ENCODE peak calls at places on chromosomes 3 and 15, in five cellular contexts. H is psoas muscle; A is adrenal gland; S is CD8-positive, alpha-beta T cell; R is left ventricle myocardium inferior. L is an unnamed sample.

GRCh38 chr15:32849769-32850668 is 132.2 kb downstream of the GREM1 start:
- DNase-seq in H (no peak), A (no peak), S (no peak), R (no peak), L (no peak)

GRCh38 chr15:74398183-74398582 is 30.7 kb upstream of the CYP11A1 start:
- DNase-seq in H (no peak), A (no peak), S (no peak), R (no peak), L (no peak)

GRCh38 chr3:152683521-152683999 is 151.4 kb upstream of the P2RY1 start:
- DNase-seq in H (no peak), A (no peak), S (no peak), R (no peak), L (no peak)

GRCh38 chr3:15887261-15887660 is 89.5 kb upstream of the ANKRD28 start:
- DNase-seq in H (no peak), A (no peak), S (no peak), R (no peak), L (no peak)

GRCh38 chr3:106913111-106913698 is 464.0 kb upstream of the CCDC54 start:
- DNase-seq in H (no peak), A (no peak), S (no peak), R (no peak), L (no peak)

GRCh38 chr3:24025805-24026204 is 80.7 kb downstream of the NR1D2 start:
- DNase-seq in H (no peak), A (no peak), S (no peak), R (no peak), L (no peak)

GRCh38 chr3:83849331-83849730 is 1109.5 kb upstream of the CADM2 start:
- DNase-seq in H (no peak), A (no peak), S (no peak), R (no peak), L (no peak)

GRCh38 chr15:63203451-63204090 is 14.2 kb downstream of the RAB8B start:
- DNase-seq in H (no peak), A (peak; percentile 18), S (peak; percentile 57), R (no peak), L (no peak)

GRCh38 chr3:29757054-29757777 is 476.3 kb downstream of the RBMS3 start:
- DNase-seq in H (no peak), A (no peak), S (no peak), R (no peak), L (no peak)

GRCh38 chr3:16467368-16467767 is 46.1 kb downstream of the RFTN1 start:
- DNase-seq in H (no peak), A (no peak), S (no peak), R (no peak), L (no peak)

GRCh38 chr3:166263460-166263859 is 426.2 kb upstream of the BCHE start:
- DNase-seq in H (no peak), A (no peak), S (no peak), R (no peak), L (no peak)

GRCh38 chr15:64791401-64791800 is 16.0 kb upstream of the RBPMS2 start:
- DNase-seq in H (no peak), A (no peak), S (no peak), R (no peak), L (no peak)

GRCh38 chr15:97961067-97961954 is 808 bp downstream of the ARRDC4 start:
- DNase-seq in H (peak; percentile 69), A (peak; percentile 66), S (peak; percentile 50), R (peak; percentile 56), L (peak; percentile 75)

GRCh38 chr3:190443257-190443656 is 6.4 kb downstream of the TMEM207 start:
- DNase-seq in H (no peak), A (peak; percentile 22), S (no peak), R (no peak), L (no peak)

GRCh38 chr3:46135475-46135874 is 72.6 kb downstream of the CCR1 start:
- DNase-seq in H (no peak), A (no peak), S (no peak), R (no peak), L (no peak)

DNA sequence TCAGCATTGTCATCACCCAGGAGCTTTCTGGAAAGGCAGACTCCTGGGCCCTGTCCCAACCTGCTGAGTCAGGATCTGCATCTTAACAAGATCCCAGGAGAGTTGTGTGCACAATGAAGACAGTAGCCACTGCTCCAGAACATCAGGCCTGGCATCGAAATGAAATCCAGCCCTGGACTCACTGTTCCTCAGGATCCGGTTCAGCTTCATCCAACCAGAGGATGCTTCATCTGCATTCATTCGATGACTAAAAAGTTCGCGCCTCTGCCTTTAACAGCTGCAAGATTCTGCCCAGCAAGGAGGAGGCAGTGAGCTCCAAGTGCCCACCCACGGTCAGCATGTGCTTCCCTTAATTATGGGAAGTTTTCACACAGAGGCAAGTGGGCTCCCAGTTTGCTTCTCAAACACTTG is 25.7 kb upstream of the ESYT3 start:
- DNase-seq in H (no peak), A (no peak), S (no peak), R (no peak), L (no peak)
- TF ChIP-seq CTCF in H (no peak), A (no peak), S (no peak), R (no peak), L (no peak)

DNA sequence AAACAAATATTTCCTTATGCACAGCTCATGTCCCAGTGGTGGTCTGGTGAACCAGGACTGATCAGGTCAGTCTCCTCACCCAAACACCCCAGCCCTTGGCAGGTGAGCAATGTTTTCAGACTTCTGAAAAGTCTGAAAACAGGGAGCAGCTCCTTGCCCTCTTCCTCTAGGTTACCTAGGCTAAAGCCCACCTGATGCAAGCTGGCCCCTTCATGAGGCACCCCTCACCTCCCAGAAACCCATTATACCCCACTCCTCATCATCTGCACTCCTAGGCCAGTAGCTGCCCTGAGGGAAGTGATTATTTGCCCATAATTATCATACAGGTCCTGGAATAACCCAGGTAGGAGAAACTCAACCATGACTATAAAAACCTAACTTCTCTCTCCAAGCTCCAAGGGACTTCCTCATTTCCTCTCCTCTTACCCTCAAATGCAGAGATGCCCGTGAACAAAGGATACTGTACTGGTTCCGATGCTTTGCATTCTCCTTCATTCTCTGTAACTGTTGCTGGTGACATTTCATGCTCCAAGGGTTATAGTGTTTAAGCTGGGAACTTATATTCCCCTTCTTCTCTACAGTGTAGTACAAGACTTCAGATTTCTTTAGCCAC is 5.2 kb upstream of the NCKIPSD start:
- DNase-seq in H (no peak), A (no peak), S (no peak), R (no peak), L (no peak)
- H3K27ac ChIP-seq in H (no peak overlapping the region), A (no peak overlapping the region), S (no peak overlapping the region), R (no peak overlapping the region), L (no peak overlapping the region)

DNA sequence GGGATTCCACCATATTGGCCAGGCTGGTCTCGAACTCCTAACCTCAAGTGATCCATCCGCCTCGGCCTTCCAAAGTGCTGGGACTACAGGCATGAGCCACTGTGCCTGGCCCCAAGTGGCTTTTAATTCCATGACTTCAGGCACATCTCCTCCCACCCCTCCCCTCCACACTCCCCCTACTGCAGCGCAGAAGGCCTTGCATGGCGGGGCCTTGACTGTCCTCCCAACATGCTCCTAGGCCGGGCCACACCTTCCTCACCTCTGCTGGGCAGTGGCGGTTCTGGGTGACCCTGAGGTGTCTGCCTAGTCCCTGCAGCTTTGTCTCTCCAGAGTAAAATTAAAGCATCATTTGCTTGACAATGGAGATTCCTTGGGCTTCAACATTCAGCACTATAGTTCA is 6.9 kb downstream of the LYSMD4 start:
- DNase-seq in H (no peak), A (no peak), S (no peak), R (no peak), L (no peak)
- H3K4me1 ChIP-seq in H (peaks cover 39% of the 10 kb centered on the region), A (no peaks in the 10 kb centered on the region), S (peaks cover 3% of the 10 kb centered on the region), R (peaks cover 30% of the 10 kb centered on the region), L (peaks cover 17% of the 10 kb centered on the region)

DNA sequence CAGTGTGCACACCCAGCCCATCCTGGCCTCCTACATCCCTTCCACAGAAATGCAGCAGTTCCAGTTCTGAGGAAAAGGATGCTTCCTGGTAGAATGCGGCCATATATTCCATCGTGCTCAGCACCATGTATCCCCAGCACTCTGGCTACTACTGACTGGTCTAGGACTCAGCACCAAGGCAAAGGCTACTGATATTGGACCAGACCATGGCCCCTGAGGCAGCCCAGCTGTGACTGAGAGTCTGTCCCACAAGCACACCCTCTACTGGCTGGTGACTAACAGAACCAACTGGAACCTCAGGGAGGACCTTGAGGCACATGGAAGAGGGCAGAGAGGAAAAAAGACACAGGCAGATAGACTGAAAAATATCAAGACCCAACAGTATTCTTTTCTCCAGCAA is 30.0 kb downstream of the TARS3 start:
- DNase-seq in H (no peak), A (no peak), S (no peak), R (no peak), L (no peak)
- TF ChIP-seq CTCF in H (no peak), A (no peak), S (no peak), R (no peak), L (no peak)

DNA sequence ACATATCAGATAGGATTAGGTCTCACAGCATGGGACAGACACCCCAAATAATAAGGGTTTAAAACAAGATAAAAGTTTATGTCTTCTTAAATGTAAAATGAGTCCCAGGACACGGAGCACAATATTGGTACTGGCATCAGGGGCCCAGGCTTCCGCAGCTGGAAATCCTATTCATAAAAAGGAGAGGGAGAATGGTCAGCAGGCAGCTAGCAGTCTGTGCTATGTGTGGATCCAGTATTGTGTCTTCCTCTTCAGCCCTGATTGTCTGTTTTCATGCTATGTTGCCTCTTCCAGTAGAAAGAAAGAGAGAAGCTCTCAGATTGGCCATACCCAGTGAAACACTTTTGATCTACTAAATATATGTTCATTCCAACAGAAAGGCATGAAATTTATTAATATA is 319.3 kb upstream of the SLCO3A1 start:
- DNase-seq in H (no peak), A (no peak), S (no peak), R (no peak), L (no peak)
- H3K27ac ChIP-seq in H (peak overlapping the region; percentile 84), A (no peak overlapping the region), S (no peak overlapping the region), R (no peak overlapping the region), L (no peak overlapping the region)

DNA sequence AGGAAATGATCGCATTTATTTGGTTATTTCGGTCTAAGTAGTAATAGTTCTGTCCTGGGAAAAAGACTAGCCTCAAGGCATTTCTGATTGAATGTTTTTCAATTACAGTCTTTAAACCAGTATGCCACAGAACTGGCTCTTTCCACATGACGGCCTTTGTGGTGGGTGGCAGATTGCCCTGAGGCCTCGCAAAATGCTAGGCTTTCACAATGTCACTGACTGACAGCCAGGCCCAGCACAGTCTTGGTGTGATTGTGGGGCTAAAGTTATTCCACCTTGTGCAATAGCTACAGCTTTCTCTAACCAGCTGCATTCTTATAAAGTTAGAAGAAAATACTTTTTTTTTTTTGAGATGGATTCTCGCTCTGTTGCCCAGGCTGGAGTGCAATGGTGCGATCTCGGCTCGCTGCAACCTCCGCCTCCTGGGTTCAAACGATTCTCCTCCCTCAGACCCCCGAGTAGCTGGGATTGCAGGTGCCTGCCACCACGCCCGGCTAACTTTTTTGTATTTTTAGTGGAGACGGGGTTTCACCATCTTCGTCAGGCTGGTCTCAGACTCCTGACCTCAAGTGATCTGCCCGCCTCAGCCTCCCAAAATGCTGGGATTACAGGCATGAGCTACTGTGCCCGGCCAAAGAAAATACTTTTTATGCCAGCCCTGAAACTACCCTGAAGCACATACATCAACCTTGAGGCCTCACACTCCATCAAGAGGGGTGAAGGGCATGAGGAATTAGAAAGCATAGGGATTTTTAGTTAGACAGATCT is 2.5 kb upstream of the ADIPOQ start:
- DNase-seq in H (no peak), A (peak; percentile 17), S (peak; percentile 21), R (no peak), L (peak; percentile 55)
- H3K4me1 ChIP-seq in H (no peaks in the 10 kb centered on the region), A (no peaks in the 10 kb centered on the region), S (no peaks in the 10 kb centered on the region), R (no peaks in the 10 kb centered on the region), L (no peaks in the 10 kb centered on the region)